ENCODE peak calls at places on chromosomes 6 and 20, in six cellular contexts. One of them, this sample, is unnamed. For H3K4me1 and H3K27me3, the result is how much of the 10 kb centered on the place peaks cover.

GRCh38 chr20:24446811-24447210 is 22.6 kb upstream of the SYNDIG1 start:
- DNase-seq in heart left ventricle: no peak
- DNase-seq in psoas muscle: no peak
- DNase-seq in body of pancreas: no peak
- DNase-seq in NT2/D1: no peak
- DNase-seq in left ventricle myocardium inferior: no peak
- DNase-seq in this sample: no peak

GRCh38 chr6:148064406-148065134 is 278.1 kb upstream of the SASH1 start:
- DNase-seq in heart left ventricle: no peak
- DNase-seq in psoas muscle: no peak
- DNase-seq in body of pancreas: no peak
- DNase-seq in NT2/D1: no peak
- DNase-seq in left ventricle myocardium inferior: no peak
- DNase-seq in this sample: no peak

GRCh38 chr6:138769102-138769676 is 4.4 kb upstream of the CCDC28A start:
- DNase-seq in heart left ventricle: no peak
- DNase-seq in psoas muscle: no peak
- DNase-seq in body of pancreas: no peak
- DNase-seq in NT2/D1: no peak
- DNase-seq in left ventricle myocardium inferior: no peak
- DNase-seq in this sample: no peak

GRCh38 chr6:25788305-25788922 is 33.9 kb downstream of the SLC17A4 start:
- DNase-seq in heart left ventricle: peak
- DNase-seq in psoas muscle: peak
- DNase-seq in body of pancreas: peak
- DNase-seq in NT2/D1: peak
- DNase-seq in left ventricle myocardium inferior: no peak
- DNase-seq in this sample: peak

GRCh38 chr20:62640870-62641748 is 1.2 kb upstream of the SLCO4A1 start:
- DNase-seq in heart left ventricle: no peak
- DNase-seq in psoas muscle: no peak
- DNase-seq in body of pancreas: no peak
- DNase-seq in NT2/D1: no peak
- DNase-seq in left ventricle myocardium inferior: no peak
- DNase-seq in this sample: no peak

GRCh38 chr6:85594197-85594930 is 706 bp upstream of the SNX14 start:
- DNase-seq in heart left ventricle: no peak
- DNase-seq in psoas muscle: no peak
- DNase-seq in body of pancreas: peak
- DNase-seq in NT2/D1: no peak
- DNase-seq in left ventricle myocardium inferior: no peak
- DNase-seq in this sample: peak

GRCh38 chr6:134182528-134182927 is 130.1 kb upstream of the SLC2A12 start:
- DNase-seq in heart left ventricle: no peak
- DNase-seq in psoas muscle: no peak
- DNase-seq in body of pancreas: no peak
- DNase-seq in NT2/D1: no peak
- DNase-seq in left ventricle myocardium inferior: no peak
- DNase-seq in this sample: no peak

GRCh38 chr6:179340-179950 is 112.8 kb upstream of the DUSP22 start:
- DNase-seq in heart left ventricle: no peak
- DNase-seq in psoas muscle: no peak
- DNase-seq in body of pancreas: no peak
- DNase-seq in NT2/D1: no peak
- DNase-seq in left ventricle myocardium inferior: no peak
- DNase-seq in this sample: no peak

GRCh38 chr20:13771853-13772453 is 12.8 kb downstream of the ESF1 start:
- DNase-seq in heart left ventricle: no peak
- DNase-seq in psoas muscle: no peak
- DNase-seq in body of pancreas: no peak
- DNase-seq in NT2/D1: no peak
- DNase-seq in left ventricle myocardium inferior: no peak
- DNase-seq in this sample: no peak

GRCh38 chr6:9455794-9456193 is 959.1 kb downstream of the TFAP2A start:
- DNase-seq in heart left ventricle: no peak
- DNase-seq in psoas muscle: no peak
- DNase-seq in body of pancreas: no peak
- DNase-seq in NT2/D1: peak
- DNase-seq in left ventricle myocardium inferior: no peak
- DNase-seq in this sample: no peak

GRCh38 chr6:9458424-9458823 is 956.5 kb downstream of the TFAP2A start:
- DNase-seq in heart left ventricle: no peak
- DNase-seq in psoas muscle: no peak
- DNase-seq in body of pancreas: no peak
- DNase-seq in NT2/D1: no peak
- DNase-seq in left ventricle myocardium inferior: no peak
- DNase-seq in this sample: no peak

GRCh38 chr6:9461161-9461560 is 953.7 kb downstream of the TFAP2A start:
- DNase-seq in heart left ventricle: no peak
- DNase-seq in psoas muscle: no peak
- DNase-seq in body of pancreas: peak
- DNase-seq in NT2/D1: no peak
- DNase-seq in left ventricle myocardium inferior: no peak
- DNase-seq in this sample: no peak

DNA sequence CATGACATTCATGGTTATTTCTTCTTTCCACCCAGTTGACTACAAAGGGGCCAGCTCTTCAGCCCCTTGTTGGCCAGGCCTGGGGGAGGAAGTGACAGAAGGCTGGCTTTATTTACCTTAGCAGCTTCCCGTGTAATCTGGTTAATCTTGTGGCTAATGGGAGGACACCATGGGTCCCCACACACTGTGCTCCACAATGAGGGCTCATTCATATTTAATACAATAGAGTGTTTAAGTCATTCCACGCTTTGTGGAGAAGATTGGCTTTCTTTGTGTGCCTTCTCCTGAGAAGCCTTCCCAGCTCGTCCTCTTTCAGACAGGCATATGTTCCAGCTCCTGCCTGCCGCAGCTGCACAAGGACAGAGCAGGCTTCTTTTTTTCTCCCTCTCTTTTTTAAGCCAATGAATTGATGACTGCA is 958.6 kb downstream of the TFAP2A start:
- DNase-seq in heart left ventricle: no peak
- DNase-seq in psoas muscle: no peak
- DNase-seq in body of pancreas: no peak
- DNase-seq in NT2/D1: peak
- DNase-seq in left ventricle myocardium inferior: no peak
- DNase-seq in this sample: no peak
- H3K4me1 ChIP-seq in heart left ventricle: under half
- H3K4me1 ChIP-seq in psoas muscle: under half
- H3K4me1 ChIP-seq in body of pancreas: under half
- H3K4me1 ChIP-seq in NT2/D1: under half
- H3K4me1 ChIP-seq in left ventricle myocardium inferior: under half
- H3K4me1 ChIP-seq in this sample: under half

GRCh38 chr20:34705383-34706021 is 1.4 kb downstream of the TP53INP2 start:
- DNase-seq in heart left ventricle: peak
- DNase-seq in psoas muscle: no peak
- DNase-seq in body of pancreas: peak
- DNase-seq in NT2/D1: no peak
- DNase-seq in left ventricle myocardium inferior: peak
- DNase-seq in this sample: no peak
- H3K4me3 ChIP-seq in heart left ventricle: peak
- H3K4me3 ChIP-seq in psoas muscle: peak
- H3K4me3 ChIP-seq in body of pancreas: no peak
- H3K4me3 ChIP-seq in NT2/D1: no peak
- H3K4me3 ChIP-seq in left ventricle myocardium inferior: peak
- H3K4me3 ChIP-seq in this sample: peak

GRCh38 chr20:59405226-59405815 is 104.9 kb downstream of the EDN3 start:
- DNase-seq in heart left ventricle: no peak
- DNase-seq in psoas muscle: no peak
- DNase-seq in body of pancreas: no peak
- DNase-seq in NT2/D1: no peak
- DNase-seq in left ventricle myocardium inferior: no peak
- DNase-seq in this sample: no peak
- H3K27me3 ChIP-seq in heart left ventricle: half or more
- H3K27me3 ChIP-seq in psoas muscle: half or more
- H3K27me3 ChIP-seq in body of pancreas: under half
- H3K27me3 ChIP-seq in NT2/D1: under half
- H3K27me3 ChIP-seq in left ventricle myocardium inferior: half or more
- H3K27me3 ChIP-seq in this sample: under half

GRCh38 chr20:44643596-44644383 is 7.7 kb downstream of the ADA start:
- DNase-seq in heart left ventricle: peak
- DNase-seq in psoas muscle: peak
- DNase-seq in body of pancreas: peak
- DNase-seq in NT2/D1: peak
- DNase-seq in left ventricle myocardium inferior: peak
- DNase-seq in this sample: peak

GRCh38 chr20:44643154-44643519 is 8.4 kb downstream of the ADA start:
- DNase-seq in heart left ventricle: no peak
- DNase-seq in psoas muscle: no peak
- DNase-seq in body of pancreas: no peak
- DNase-seq in NT2/D1: no peak
- DNase-seq in left ventricle myocardium inferior: no peak
- DNase-seq in this sample: no peak

GRCh38 chr20:44640522-44640921 is 11.0 kb downstream of the ADA start:
- DNase-seq in heart left ventricle: no peak
- DNase-seq in psoas muscle: no peak
- DNase-seq in body of pancreas: no peak
- DNase-seq in NT2/D1: no peak
- DNase-seq in left ventricle myocardium inferior: no peak
- DNase-seq in this sample: no peak

GRCh38 chr20:44641305-44641704 is 10.2 kb downstream of the ADA start:
- DNase-seq in heart left ventricle: no peak
- DNase-seq in psoas muscle: no peak
- DNase-seq in body of pancreas: no peak
- DNase-seq in NT2/D1: no peak
- DNase-seq in left ventricle myocardium inferior: no peak
- DNase-seq in this sample: no peak

GRCh38 chr20:44642203-44643153 is 9.0 kb downstream of the ADA start:
- DNase-seq in heart left ventricle: peak
- DNase-seq in psoas muscle: peak
- DNase-seq in body of pancreas: peak
- DNase-seq in NT2/D1: peak
- DNase-seq in left ventricle myocardium inferior: peak
- DNase-seq in this sample: peak
- H3K4me1 ChIP-seq in heart left ventricle: under half
- H3K4me1 ChIP-seq in psoas muscle: under half
- H3K4me1 ChIP-seq in body of pancreas: under half
- H3K4me1 ChIP-seq in NT2/D1: under half
- H3K4me1 ChIP-seq in left ventricle myocardium inferior: half or more
- H3K4me1 ChIP-seq in this sample: half or more

GRCh38 chr6:20539387-20539786 is 5.1 kb downstream of the CDKAL1 start:
- DNase-seq in heart left ventricle: no peak
- DNase-seq in psoas muscle: no peak
- DNase-seq in body of pancreas: no peak
- DNase-seq in NT2/D1: no peak
- DNase-seq in left ventricle myocardium inferior: no peak
- DNase-seq in this sample: no peak
- H3K4me3 ChIP-seq in heart left ventricle: no peak
- H3K4me3 ChIP-seq in psoas muscle: no peak
- H3K4me3 ChIP-seq in body of pancreas: no peak
- H3K4me3 ChIP-seq in NT2/D1: no peak
- H3K4me3 ChIP-seq in left ventricle myocardium inferior: no peak
- H3K4me3 ChIP-seq in this sample: no peak

This sample was measured in naive thymus-derived CD4-positive, alpha-beta T cell.